ENCODE peak calls at places on chromosomes 11 and 22, in four cellular contexts. N is K562, Q is Panc1, O is HCT116. M is an unnamed sample.

GRCh38 chr11:94968334-94968958 is 4.9 kb downstream of the CWC15 start:
- DNase-seq in N (no peak), Q (no peak), O (no peak), M (peak; percentile 27)

GRCh38 chr22:28822930-28823481 is 22.6 kb upstream of the XBP1 start:
- DNase-seq in N (no peak), Q (no peak), O (no peak), M (peak; percentile 73)

GRCh38 chr11:40842750-40843339 is 616.6 kb downstream of the LRRC4C start:
- DNase-seq in N (no peak), Q (no peak), O (no peak), M (no peak)

GRCh38 chr22:24005201-24005600 is at the start of gene GSTT4:
- DNase-seq in N (no peak), Q (no peak), O (no peak), M (no peak)

GRCh38 chr22:29641781-29642355 is 38.4 kb downstream of the NF2 start:
- DNase-seq in N (no peak), Q (no peak), O (no peak), M (no peak)

GRCh38 chr22:38623357-38623756 is 32.8 kb downstream of the FAM227A start:
- DNase-seq in N (peak; percentile 22), Q (no peak), O (no peak), M (peak; percentile 62)

GRCh38 chr11:62464655-62465054 is 45.8 kb downstream of the SCGB1A1 start:
- DNase-seq in N (no peak), Q (no peak), O (no peak), M (no peak)

GRCh38 chr11:2885017-2885675 is 429 bp downstream of the CDKN1C start:
- DNase-seq in N (peak; percentile 85), Q (no peak), O (no peak), M (no peak)

GRCh38 chr11:109934151-109934550 is 159.0 kb upstream of the ZC3H12C start:
- DNase-seq in N (no peak), Q (no peak), O (no peak), M (no peak)

GRCh38 chr11:70542406-70542805 is 144.1 kb downstream of the CTTN start:
- DNase-seq in N (no peak), Q (no peak), O (no peak), M (no peak)

GRCh38 chr11:6598555-6598954 is 4.9 kb downstream of the RRP8 start:
- DNase-seq in N (no peak), Q (no peak), O (no peak), M (peak; percentile 62)

GRCh38 chr22:24834845-24835570 is 29.0 kb downstream of the SGSM1 start:
- DNase-seq in N (no peak), Q (no peak), O (peak; percentile 37), M (peak; percentile 32)

GRCh38 chr22:50059185-50059880 is 1.2 kb upstream of the TTLL8 start:
- DNase-seq in N (peak; percentile 47), Q (no peak), O (no peak), M (peak; percentile 24)

GRCh38 chr11:33733978-33734377 is 2.2 kb downstream of the CD59 start:
- DNase-seq in N (no peak), Q (no peak), O (no peak), M (no peak)

GRCh38 chr11:109015283-109015682 is 350.4 kb downstream of the DDX10 start:
- DNase-seq in N (no peak), Q (peak; percentile 53), O (no peak), M (no peak)

GRCh38 chr22:36197065-36197440 is 4.6 kb downstream of the APOL4 start:
- DNase-seq in N (peak; percentile 78), Q (no peak), O (no peak), M (no peak)
- TF ChIP-seq TCF7L2 in N (no peak), Q (no peak), O (no peak), M (no peak)

DNA sequence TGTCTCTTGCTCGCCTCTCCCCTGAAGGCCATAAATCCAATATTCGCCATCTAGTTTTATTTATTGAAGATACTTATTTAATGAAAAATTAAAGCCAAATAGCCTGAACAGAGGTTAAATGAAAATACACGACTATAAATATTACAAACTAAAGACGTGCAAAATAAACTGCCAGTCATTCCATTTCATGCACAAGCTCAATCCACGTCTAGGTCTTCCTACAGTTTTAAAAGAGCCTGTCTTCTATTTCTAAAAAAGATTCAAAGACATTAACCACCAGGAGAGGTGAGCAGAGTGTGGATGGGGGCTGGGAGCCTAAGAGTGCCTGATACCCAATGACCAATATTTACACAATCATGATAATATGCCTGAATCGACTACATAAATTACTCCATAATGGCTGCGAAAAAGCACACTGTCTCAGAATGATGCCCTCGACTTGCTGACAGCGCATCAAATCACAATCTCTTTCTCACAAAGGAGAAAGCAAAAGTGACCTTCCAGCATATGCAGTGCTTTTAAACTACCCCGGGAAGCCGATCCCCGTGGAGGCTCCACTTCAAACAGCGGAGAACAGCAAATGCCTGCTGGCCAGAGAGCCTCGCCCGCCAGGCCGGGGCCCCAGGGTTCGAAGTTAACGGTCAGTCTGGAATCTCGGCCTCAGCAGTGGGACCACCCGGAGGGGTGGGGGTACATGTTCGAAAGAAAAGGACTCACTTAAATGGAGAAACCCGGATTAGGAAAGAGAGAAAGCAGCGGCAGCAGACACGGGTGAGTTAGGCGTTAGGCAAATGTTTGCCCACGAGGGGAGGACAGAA is 1.7 kb downstream of the FCHSD2 start:
- DNase-seq in N (no peak), Q (no peak), O (no peak), M (no peak)
- TF ChIP-seq TCF7L2 in N (no peak), Q (peak; percentile 55), O (no peak), M (no peak)

GRCh38 chr22:39941661-39942060 is 18.5 kb upstream of the TMA7B start:
- DNase-seq in N (no peak), Q (no peak), O (no peak), M (peak; percentile 45)

GRCh38 chr22:39943941-39944624 is 16.1 kb upstream of the TMA7B start:
- DNase-seq in N (no peak), Q (no peak), O (no peak), M (no peak)

GRCh38 chr22:39942433-39943213 is 17.6 kb upstream of the TMA7B start:
- DNase-seq in N (no peak), Q (no peak), O (no peak), M (no peak)

GRCh38 chr22:39940757-39941305 is 19.4 kb upstream of the TMA7B start:
- DNase-seq in N (no peak), Q (no peak), O (no peak), M (no peak)

GRCh38 chr22:39943366-39943765 is 16.8 kb upstream of the TMA7B start:
- DNase-seq in N (no peak), Q (no peak), O (no peak), M (no peak)
- TF ChIP-seq TCF7L2 in N (no peak), Q (no peak), O (no peak), M (no peak)

GRCh38 chr11:115698243-115698642 is 194.0 kb upstream of the CADM1 start:
- DNase-seq in N (no peak), Q (no peak), O (no peak), M (no peak)

GRCh38 chr11:115695677-115696451 is 191.6 kb upstream of the CADM1 start:
- DNase-seq in N (no peak), Q (no peak), O (no peak), M (no peak)

GRCh38 chr11:115699326-115699725 is 195.1 kb upstream of the CADM1 start:
- DNase-seq in N (no peak), Q (no peak), O (no peak), M (no peak)

GRCh38 chr11:115699733-115700132 is 195.5 kb upstream of the CADM1 start:
- DNase-seq in N (no peak), Q (no peak), O (no peak), M (no peak)

DNA sequence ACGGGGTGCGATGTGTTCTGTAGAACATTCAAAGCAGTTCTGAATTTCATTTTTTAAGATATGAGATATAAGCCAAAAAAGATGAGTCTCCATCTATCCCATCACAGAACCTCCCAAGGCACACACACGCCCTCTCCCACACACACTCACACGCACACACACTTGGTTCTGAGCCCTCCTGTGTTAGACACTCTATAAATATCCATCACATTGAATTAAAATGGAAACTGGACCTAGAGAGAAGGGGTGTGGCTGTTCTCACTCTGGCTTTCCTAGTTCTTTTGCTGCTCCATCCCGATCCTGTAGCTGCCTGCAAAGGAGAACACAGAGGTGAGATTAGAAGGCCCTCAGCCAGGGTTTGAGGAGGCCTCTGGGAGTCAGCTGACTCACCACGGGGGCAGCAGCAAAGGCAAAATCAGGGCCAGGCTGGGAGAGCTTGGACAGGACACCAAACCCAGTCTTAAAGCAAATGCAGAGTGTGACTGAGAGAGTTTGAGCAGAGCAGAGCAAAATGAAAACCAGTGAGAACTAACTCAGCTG is 192.3 kb upstream of the CADM1 start:
- DNase-seq in N (no peak), Q (no peak), O (no peak), M (no peak)
- TF ChIP-seq TCF7L2 in N (no peak), Q (no peak), O (no peak), M (no peak)

GRCh38 chr11:79482800-79483199 is 42.0 kb upstream of the TENM4 start:
- DNase-seq in N (no peak), Q (no peak), O (no peak), M (no peak)
- TF ChIP-seq TCF7L2 in N (no peak), Q (no peak), O (no peak), M (no peak)

DNA sequence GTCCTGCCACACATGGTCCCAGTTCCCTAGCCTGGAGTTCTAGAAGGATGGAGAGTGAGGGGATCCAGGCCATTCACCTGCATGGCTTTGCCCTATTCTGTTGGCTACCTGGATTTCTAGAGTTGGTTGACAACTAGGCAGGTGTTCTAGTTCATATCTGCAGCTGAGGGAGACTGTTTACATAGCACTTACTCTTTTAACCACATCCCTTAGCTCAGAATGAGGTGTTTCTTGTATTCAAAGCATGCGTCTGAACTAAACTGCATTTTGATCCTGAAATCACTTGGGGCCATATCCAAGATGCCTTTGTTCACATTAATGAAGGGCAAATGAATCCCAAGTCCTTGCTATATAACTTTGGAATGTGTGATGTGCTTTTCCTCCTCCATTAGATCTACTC is 60.9 kb downstream of the SYT13 start:
- DNase-seq in N (no peak), Q (no peak), O (no peak), M (no peak)
- TF ChIP-seq TCF7L2 in N (no peak), Q (no peak), O (no peak), M (no peak)

DNA sequence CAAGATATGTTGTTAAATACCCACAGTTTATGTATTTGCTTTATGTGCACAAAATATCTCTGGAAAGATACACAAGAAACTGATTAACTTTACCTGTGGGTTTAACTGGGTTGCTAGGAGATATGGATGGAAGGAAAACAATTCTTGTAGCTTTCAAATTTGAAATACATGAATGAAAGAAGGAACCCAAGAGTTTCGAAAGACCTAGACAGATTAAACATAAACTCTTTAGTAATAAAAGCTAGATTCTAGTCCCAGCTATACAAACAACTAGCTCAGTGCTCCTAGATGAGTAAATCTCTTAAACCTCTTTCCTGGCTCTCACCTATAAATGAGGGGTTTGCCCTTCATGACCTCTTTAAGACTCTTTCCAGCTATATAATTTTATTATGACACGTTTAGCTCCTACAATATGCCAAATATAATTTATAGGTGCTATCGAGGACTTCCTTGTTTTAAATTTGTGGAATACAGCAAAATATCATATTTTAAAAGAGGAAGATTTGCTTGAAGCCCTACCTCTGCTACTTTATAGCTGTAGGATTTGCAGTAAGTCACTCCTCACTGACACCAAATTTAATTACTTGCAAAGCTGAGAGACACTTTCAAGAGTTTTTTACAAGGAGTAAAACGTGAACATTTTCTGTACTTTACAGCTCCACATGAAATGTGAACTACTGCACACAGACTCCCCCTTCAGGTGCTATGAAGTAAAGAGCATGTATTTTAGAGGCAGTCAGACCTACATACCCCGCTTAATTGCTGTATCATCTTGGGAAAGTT is 50.7 kb downstream of the RRAS2 start:
- DNase-seq in N (peak; percentile 51), Q (no peak), O (peak; percentile 12), M (peak; percentile 50)
- TF ChIP-seq TCF7L2 in N (no peak), Q (no peak), O (no peak), M (no peak)

M was measured in HepG2.